ENCODE peak calls at places on chromosomes 13 and 19, in four cellular contexts. M is NCI-H1092 treated with DMSO at 0.1 percent for 48 hours, W is NCI-H1105 treated with DMSO at 0.1 percent for 48 hours, I is NCI-H774. T is an unnamed sample.

GRCh38 chr13:49690133-49690989 is 925 bp downstream of the EBPL start:
- DNase-seq in M (peak), W (peak), I (no peak), T (peak)

GRCh38 chr19:55579766-55580621 is 654 bp downstream of the ZNF579 start:
- DNase-seq in M (no peak), W (no peak), I (no peak), T (peak)

GRCh38 chr19:47436712-47437401 is 17.5 kb upstream of the MEIS3 start:
- DNase-seq in M (peak), W (peak), I (peak), T (peak)

GRCh38 chr13:22061371-22061805 is 390.5 kb downstream of the FGF9 start:
- DNase-seq in M (peak), W (no peak), I (no peak), T (peak)

GRCh38 chr13:26616126-26616525 is 58.6 kb downstream of the WASF3 start:
- DNase-seq in M (no peak), W (no peak), I (no peak), T (no peak)

GRCh38 chr19:1455336-1456120 is 5.6 kb downstream of the APC2 start:
- DNase-seq in M (no peak), W (no peak), I (peak), T (no peak)

GRCh38 chr19:50173144-50173543 is 10.1 kb upstream of the IZUMO2 start:
- DNase-seq in M (no peak), W (no peak), I (no peak), T (no peak)

GRCh38 chr19:49761625-49762311 is 1.3 kb downstream of the TSKS start:
- DNase-seq in M (no peak), W (no peak), I (no peak), T (no peak)

GRCh38 chr13:112074139-112074710 is 7.3 kb downstream of the SOX1 start:
- DNase-seq in M (peak), W (no peak), I (peak), T (no peak)

GRCh38 chr13:21813110-21813509 is 142.2 kb downstream of the FGF9 start:
- DNase-seq in M (no peak), W (no peak), I (no peak), T (no peak)

GRCh38 chr13:111210488-111210887 is 95.4 kb downstream of the ARHGEF7 start:
- DNase-seq in M (no peak), W (no peak), I (no peak), T (no peak)

GRCh38 chr13:112244061-112244460 is 132.1 kb upstream of the SPACA7 start:
- DNase-seq in M (no peak), W (no peak), I (no peak), T (no peak)

GRCh38 chr13:20911037-20911436 is 8.5 kb upstream of the XPO4 start:
- DNase-seq in M (no peak), W (no peak), I (no peak), T (no peak)

GRCh38 chr19:46637224-46637623 is 1.2 kb upstream of the GNG8 start:
- DNase-seq in M (no peak), W (no peak), I (no peak), T (no peak)

GRCh38 chr13:112961457-112962369 is 7.3 kb upstream of the MCF2L start:
- DNase-seq in M (no peak), W (no peak), I (no peak), T (no peak)

GRCh38 chr13:43044720-43045301 is 21.4 kb downstream of the DNAJC15 start:
- DNase-seq in M (no peak), W (no peak), I (no peak), T (no peak)